ENCODE peak calls at places on chromosomes 6 and 20, in seven cellular contexts. G is activated CD8-positive, alpha-beta memory T cell treated with anti-CD3 and anti-CD28 coated beads for 4 hours; R is GM23338; B is NCI-H1436 treated with DMSO at 0.1 percent for 48 hours; D is NCI-H2171; J is left cardiac atrium; P is NCI-H187 treated with DMSO at 0.1 percent for 48 hours. V is an unnamed sample.

GRCh38 chr20:19289451-19289850 is 77.0 kb downstream of the SLC24A3 start:
- DNase-seq in B (no peak), G (no peak), P (no peak), D (no peak), J (no peak), R (no peak), V (no peak)

GRCh38 chr6:123655520-123656306 is 19.0 kb upstream of the TRDN start:
- DNase-seq in B (no peak), G (no peak), J (no peak), D (no peak), R (no peak), P (no peak), V (no peak)

GRCh38 chr6:43317968-43318367 is 9.3 kb upstream of the CRIP3 start:
- DNase-seq in J (no peak), D (no peak), P (no peak), G (no peak), B (no peak), R (no peak), V (no peak)

GRCh38 chr6:113120577-113121285 is 736.4 kb upstream of the MARCKS start:
- DNase-seq in P (no peak), B (no peak), R (peak), D (no peak), J (no peak), G (no peak), V (no peak)

GRCh38 chr6:74891358-74891811 is 314.5 kb downstream of the COL12A1 start:
- DNase-seq in B (no peak), R (no peak), J (peak), G (no peak), D (no peak), P (no peak), V (no peak)

GRCh38 chr6:108995296-108995695 is 99.3 kb downstream of the SESN1 start:
- DNase-seq in D (no peak), R (no peak), J (no peak), G (no peak), B (no peak), P (no peak), V (no peak)

GRCh38 chr6:11714116-11714797 is 64.3 kb downstream of the ADTRP start:
- DNase-seq in G (no peak), J (no peak), D (no peak), B (no peak), R (no peak), P (no peak), V (no peak)

GRCh38 chr6:76441850-76442249 is 369.4 kb upstream of the IMPG1 start:
- DNase-seq in B (no peak), G (no peak), D (no peak), J (no peak), P (no peak), R (peak), V (no peak)

GRCh38 chr6:10655508-10656055 is 38.8 kb downstream of the C6orf52 start:
- DNase-seq in R (no peak), J (no peak), B (no peak), D (no peak), G (no peak), P (no peak), V (no peak)

V was measured in lower lobe of right lung.